ENCODE peak calls at places on chromosomes 2 and 18, in ten cellular contexts. U is memory B cell; S is hypothalamus; C is pancreas; R is GM04503; L is GM23248; N is colonic mucosa; M is left lung; O is activated naive CD4-positive, alpha-beta T cell treated with anti-CD3 and anti-CD28 coated beads, Interleukin-2, amount 10 ng/mL, durations not matched to agents 7 days and 5 days; F is cardiac muscle cell. I is an unnamed sample.

GRCh38 chr2:240820607-240821428 is 799 bp upstream of the KIF1A start:
- DNase-seq in M (no peak), L (no peak), C (peak), S (no peak), N (no peak), F (peak), R (no peak), U (no peak), O (no peak), I (no peak)

GRCh38 chr2:25380023-25380422 is 38.3 kb upstream of the DNMT3A start:
- DNase-seq in S (no peak), U (no peak), N (no peak), O (no peak), C (no peak), M (no peak), R (no peak), F (no peak), L (no peak), I (no peak)

GRCh38 chr2:165707088-165707487 is 87.0 kb downstream of the GALNT3 start:
- DNase-seq in C (no peak), L (no peak), O (no peak), R (no peak), N (no peak), M (no peak), U (no peak), F (no peak), S (no peak), I (no peak)

GRCh38 chr18:63004466-63005089 is 289.2 kb downstream of the PHLPP1 start:
- DNase-seq in R (no peak), N (no peak), U (no peak), F (no peak), M (no peak), S (no peak), L (no peak), O (no peak), C (no peak), I (no peak)

GRCh38 chr2:47695800-47696477 is 87.0 kb upstream of the MSH6 start:
- DNase-seq in N (no peak), L (no peak), O (no peak), F (no peak), S (no peak), R (no peak), C (no peak), U (no peak), M (no peak), I (no peak)

GRCh38 chr18:45850021-45850420 is 24.5 kb downstream of the SIGLEC15 start:
- DNase-seq in O (no peak), L (peak), R (no peak), C (no peak), S (no peak), M (no peak), F (no peak), U (no peak), N (no peak), I (no peak)

GRCh38 chr2:241546771-241547498 is 11.6 kb upstream of the BOK start:
- DNase-seq in R (peak), O (no peak), M (peak), F (peak), U (no peak), L (peak), N (no peak), S (no peak), C (no peak), I (no peak)

GRCh38 chr2:184599054-184599874 is 935 bp downstream of the ZNF804A start:
- DNase-seq in F (no peak), U (peak), N (no peak), O (no peak), R (no peak), S (no peak), L (peak), C (no peak), M (peak), I (no peak)

GRCh38 chr2:38546064-38546463 is 56.7 kb downstream of the HNRNPLL start:
- DNase-seq in O (no peak), M (no peak), N (no peak), C (no peak), U (no peak), F (no peak), S (no peak), R (no peak), L (no peak), I (no peak)

I was measured in tibial artery.